ENCODE peak calls at places on chromosomes 3 and 15, in eight cellular contexts. L, Q, K, J, N, T, E and X are unnamed samples.

GRCh38 chr3:10783360-10784346 is 32.4 kb upstream of the SLC6A11 start:
- DNase-seq in Q (no peak), E (no peak), L (no peak), N (no peak), T (peak; percentile 36), K (peak; percentile 66), J (no peak), X (peak; percentile 9)

GRCh38 chr3:48716508-48716981 is 476 bp downstream of the IP6K2 start:
- DNase-seq in K (peak; percentile 57), Q (peak; percentile 67), J (peak; percentile 35), N (no peak), T (no peak), L (no peak), E (no peak), X (no peak)

GRCh38 chr15:42130246-42130986 is 26.0 kb downstream of the PLA2G4F start:
- DNase-seq in N (no peak), Q (no peak), T (no peak), E (no peak), K (no peak), J (no peak), L (no peak), X (no peak)

GRCh38 chr3:123711356-123711755 is 126.5 kb upstream of the HACD2 start:
- DNase-seq in Q (no peak), L (no peak), N (no peak), K (no peak), T (no peak), J (no peak), E (no peak), X (no peak)

GRCh38 chr15:83991163-83991562 is 244.4 kb upstream of the GOLGA6L4 start:
- DNase-seq in L (no peak), Q (no peak), E (no peak), T (no peak), N (no peak), J (no peak), K (no peak), X (no peak)

GRCh38 chr3:109806929-109807328 is 469.6 kb upstream of the DPPA4 start:
- DNase-seq in Q (no peak), T (peak; percentile 5), E (no peak), N (no peak), J (no peak), L (no peak), K (no peak), X (no peak)

GRCh38 chr3:142768338-142768737 is 44.5 kb downstream of the TRPC1 start:
- DNase-seq in J (no peak), L (no peak), T (no peak), K (no peak), N (no peak), Q (no peak), E (no peak), X (no peak)

GRCh38 chr3:141544697-141545096 is 57.9 kb downstream of the RASA2 start:
- DNase-seq in E (no peak), T (no peak), K (no peak), L (no peak), N (no peak), Q (no peak), J (no peak), X (no peak)

GRCh38 chr15:71461748-71462147 is 346.5 kb downstream of the THSD4 start:
- DNase-seq in J (no peak), Q (no peak), T (no peak), N (peak; percentile 45), L (no peak), E (no peak), K (no peak), X (no peak)

DNA sequence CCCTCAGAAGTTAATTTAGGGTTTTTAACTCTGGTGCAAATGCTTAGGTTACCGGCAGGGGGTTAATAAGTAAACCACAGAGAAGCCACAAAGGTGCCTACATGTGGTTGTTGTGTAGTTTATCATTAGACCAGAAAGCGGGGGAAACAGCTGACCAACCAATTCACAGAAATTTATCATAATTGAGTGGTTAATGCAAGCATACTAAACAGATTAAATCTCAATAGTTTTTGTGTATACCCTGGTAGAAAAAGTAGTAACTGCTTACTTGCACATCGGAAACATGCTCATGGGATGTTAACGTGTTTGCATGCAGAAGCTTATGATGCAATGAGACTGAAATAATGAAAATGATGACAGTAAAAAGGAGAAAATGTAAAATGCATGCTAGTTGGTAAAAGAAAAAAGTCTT is 316.0 kb downstream of the PTPRG start:
- DNase-seq in N (no peak), L (no peak), K (no peak), E (peak; percentile 17), J (no peak), Q (no peak), T (peak; percentile 25), X (no peak)
- H3K4me1 ChIP-seq in N (peaks cover 43% of the 10 kb centered on the region), L (peaks cover 7% of the 10 kb centered on the region), K (peaks cover 27% of the 10 kb centered on the region), E (no peaks in the 10 kb centered on the region), J (peaks cover 11% of the 10 kb centered on the region), Q (peaks cover 58% of the 10 kb centered on the region), T (peaks cover 13% of the 10 kb centered on the region), X (no peaks in the 10 kb centered on the region)

GRCh38 chr3:8536106-8537052 is 34.8 kb downstream of the LMCD1 start:
- DNase-seq in Q (no peak), T (no peak), K (no peak), E (no peak), L (no peak), N (no peak), J (no peak), X (no peak)

GRCh38 chr3:8539419-8539818 is 37.8 kb downstream of the LMCD1 start:
- DNase-seq in Q (no peak), K (no peak), L (no peak), T (no peak), E (no peak), N (no peak), J (no peak), X (no peak)

GRCh38 chr3:8537440-8537839 is 35.8 kb downstream of the LMCD1 start:
- DNase-seq in L (no peak), N (no peak), E (no peak), T (no peak), Q (no peak), K (no peak), J (no peak), X (no peak)

GRCh38 chr3:8538904-8539303 is 37.3 kb downstream of the LMCD1 start:
- DNase-seq in K (no peak), Q (no peak), J (no peak), T (peak; percentile 15), L (no peak), E (no peak), N (no peak), X (no peak)

GRCh38 chr3:8538223-8538622 is 36.6 kb downstream of the LMCD1 start:
- DNase-seq in Q (no peak), J (no peak), T (no peak), E (no peak), N (no peak), K (no peak), L (no peak), X (no peak)
- H3K36me3 ChIP-seq in Q (no peaks in the 10 kb centered on the region), J (no peaks in the 10 kb centered on the region), T (peaks cover 5% of the 10 kb centered on the region), E (no peaks in the 10 kb centered on the region), N (peaks cover 41% of the 10 kb centered on the region), K (peaks cover 2% of the 10 kb centered on the region), L (no peaks in the 10 kb centered on the region), X (no peaks in the 10 kb centered on the region)

DNA sequence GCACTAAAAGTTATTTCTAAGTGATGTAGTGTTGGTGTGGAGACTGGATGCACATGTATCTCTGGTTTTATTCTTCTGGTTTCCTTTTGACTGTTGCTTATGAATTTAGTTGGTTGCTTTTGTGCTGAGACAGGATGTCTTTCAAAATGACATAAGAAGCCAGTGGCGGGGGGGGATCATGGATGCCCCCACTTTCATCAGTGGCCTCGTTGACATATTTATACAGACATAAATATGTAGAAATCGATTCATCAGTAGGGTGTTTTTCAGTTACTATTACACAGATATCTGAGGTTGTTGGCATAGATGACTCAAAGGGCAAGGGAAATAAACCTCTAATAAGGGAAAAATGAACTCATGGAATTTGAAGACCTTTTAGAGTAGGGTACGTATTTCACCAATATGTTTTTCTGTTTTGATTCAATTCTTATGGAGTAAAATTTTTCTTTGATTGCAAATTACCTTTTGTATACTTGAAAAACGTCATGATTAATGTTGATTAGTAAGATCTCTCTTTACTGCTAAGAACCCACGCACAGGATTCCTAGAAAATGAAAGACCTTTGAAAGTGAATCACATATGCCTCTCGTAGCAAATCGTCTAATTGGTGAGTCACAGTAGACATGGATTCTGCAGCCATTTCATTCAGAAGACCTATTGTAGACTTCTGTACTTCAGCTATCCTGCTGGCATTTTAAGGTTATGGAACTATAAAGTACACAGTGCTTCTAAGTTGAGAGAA is 97.4 kb upstream of the RBMS3 start:
- DNase-seq in L (no peak), J (no peak), T (no peak), E (no peak), K (no peak), N (no peak), Q (no peak), X (no peak)
- TF ChIP-seq EP300 in L (no peak), J (no peak), T (no peak), E (no peak), K (no peak), N (no peak), Q (no peak), X (no peak)

DNA sequence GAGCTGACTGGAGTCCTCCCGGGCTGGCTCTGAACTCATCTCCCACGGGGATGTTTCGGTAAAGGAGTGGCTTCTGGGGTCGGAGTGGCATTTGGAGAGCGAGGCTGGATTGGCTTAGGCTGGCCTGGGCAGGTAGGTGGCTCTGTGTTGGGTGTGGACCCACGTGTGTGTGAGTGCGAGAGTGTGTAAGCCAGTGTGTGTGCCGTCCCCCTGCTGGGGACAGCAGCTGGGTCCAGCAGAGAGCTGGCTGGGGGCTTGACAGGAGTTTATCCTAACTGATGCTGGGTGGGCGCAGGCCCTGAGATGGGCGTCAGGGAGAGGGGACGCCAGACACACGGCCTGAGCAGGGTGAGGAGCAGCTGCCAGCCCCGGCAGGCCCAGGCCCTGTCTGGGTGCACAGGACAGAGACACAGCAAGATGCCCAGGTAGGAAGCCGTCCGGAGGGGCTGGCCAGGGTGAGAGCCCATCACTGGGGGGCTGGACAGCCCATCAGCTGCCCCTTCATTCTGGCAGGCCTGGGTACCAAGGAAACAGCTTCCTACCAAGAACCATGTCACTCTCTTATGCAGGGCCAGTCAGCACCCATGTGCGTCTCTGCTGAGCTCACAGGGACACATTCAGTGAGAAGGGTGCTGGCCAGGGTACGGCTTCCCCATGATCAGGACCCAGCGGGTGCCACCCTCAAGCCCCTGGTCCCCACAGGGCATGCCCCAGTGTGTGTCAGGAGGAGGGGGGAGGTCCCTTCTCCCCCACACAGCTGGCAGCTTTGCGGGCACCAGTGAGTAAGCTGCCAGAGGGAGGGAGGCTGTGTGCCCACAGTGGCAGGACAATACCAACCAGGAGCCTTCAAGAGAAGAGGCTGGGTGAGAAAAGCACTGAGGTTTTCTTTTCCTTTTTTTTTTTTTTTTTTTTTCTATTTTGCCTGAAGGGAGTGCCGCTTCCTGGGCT is 1.1 kb downstream of the PAK6 start:
- DNase-seq in K (no peak), E (no peak), N (peak; percentile 22), T (no peak), J (no peak), L (no peak), Q (peak; percentile 63), X (no peak)
- H3K4me1 ChIP-seq in K (peaks cover 20% of the 10 kb centered on the region), E (peaks cover 7% of the 10 kb centered on the region), N (peaks cover 13% of the 10 kb centered on the region), T (peaks cover 19% of the 10 kb centered on the region), J (no peaks in the 10 kb centered on the region), L (no peaks in the 10 kb centered on the region), Q (peaks cover 9% of the 10 kb centered on the region), X (no peaks in the 10 kb centered on the region)

GRCh38 chr3:128481438-128481942 is 11.5 kb downstream of the GATA2 start:
- DNase-seq in T (no peak), N (no peak), J (no peak), L (no peak), Q (no peak), K (no peak), E (no peak), X (no peak)
- H3K36me3 ChIP-seq in T (peaks cover 6% of the 10 kb centered on the region), N (no peaks in the 10 kb centered on the region), J (no peaks in the 10 kb centered on the region), L (no peaks in the 10 kb centered on the region), Q (no peaks in the 10 kb centered on the region), K (no peaks in the 10 kb centered on the region), E (no peaks in the 10 kb centered on the region), X (no peaks in the 10 kb centered on the region)

GRCh38 chr3:46490338-46491084 is 7.3 kb upstream of the RTP3 start:
- DNase-seq in T (no peak), K (peak; percentile 8), J (no peak), E (no peak), L (no peak), Q (no peak), N (no peak), X (no peak)
- TF ChIP-seq EP300 in T (no peak), K (no peak), J (no peak), E (no peak), L (no peak), Q (no peak), N (no peak), X (no peak)